ENCODE peak calls at places on chromosomes 2 and 18, in nine cellular contexts. X is NCI-H1417; G is stimulated activated CD4-positive, alpha-beta T cell treated with anti-CD3 and anti-CD28 coated beads, Interleukin-15, amount 100 ng/mL, for 24 hours; Y is Panc1; W is germinal center; O is myocyte; V is putamen; L is activated naive CD8-positive, alpha-beta T cell treated with anti-CD3 and anti-CD28 coated beads for 36 hours; K is AG04450. U is an unnamed sample.
A peak's percentile ranks its signal among the peaks of the same experiment; 100 is the strongest.

GRCh38 chr2:27735263-27735904 is 36.1 kb upstream of the MRPL33 start:
- DNase-seq in K (peak; percentile 10), G (peak; percentile 83), V (peak; percentile 53), O (peak; percentile 63), W (peak; percentile 41), L (peak; percentile 77), X (no peak), Y (no peak), U (peak; percentile 85)

GRCh38 chr2:98404556-98405250 is 40.0 kb upstream of the INPP4A start:
- DNase-seq in O (no peak), K (no peak), G (no peak), X (no peak), L (no peak), Y (no peak), V (no peak), W (no peak), U (no peak)

GRCh38 chr2:185108588-185108987 is 510.3 kb downstream of the ZNF804A start:
- DNase-seq in G (no peak), W (no peak), K (no peak), X (peak; percentile 58), Y (no peak), L (no peak), V (no peak), O (peak; percentile 3), U (no peak)

GRCh38 chr2:64807417-64807816 is 153.7 kb upstream of the SERTAD2 start:
- DNase-seq in W (no peak), G (peak; percentile 71), Y (no peak), V (no peak), K (peak; percentile 99), X (no peak), O (peak; percentile 98), L (peak; percentile 50), U (peak; percentile 99)

GRCh38 chr2:134338180-134338579 is 84.3 kb downstream of the MGAT5 start:
- DNase-seq in L (no peak), K (no peak), Y (no peak), W (no peak), X (no peak), G (no peak), V (no peak), O (no peak), U (no peak)

GRCh38 chr18:35953688-35954087 is 18.8 kb upstream of the RMP24 start:
- DNase-seq in V (no peak), O (no peak), K (no peak), X (no peak), W (no peak), G (no peak), Y (no peak), L (no peak), U (no peak)

GRCh38 chr2:210003394-210003793 is 956 bp downstream of the RPE start:
- DNase-seq in O (no peak), W (peak; percentile 6), Y (no peak), V (no peak), X (no peak), L (no peak), K (no peak), G (no peak), U (peak; percentile 7)

GRCh38 chr18:41371718-41372117 is 583.3 kb upstream of the PIK3C3 start:
- DNase-seq in W (no peak), Y (no peak), X (peak; percentile 78), O (no peak), G (no peak), L (no peak), V (no peak), K (no peak), U (no peak)

GRCh38 chr2:239278941-239279365 is 121.9 kb downstream of the HDAC4 start:
- DNase-seq in V (no peak), O (peak; percentile 55), W (no peak), G (no peak), L (no peak), Y (no peak), X (no peak), K (no peak), U (peak; percentile 32)

GRCh38 chr2:109141727-109142283 is 12.8 kb downstream of the SH3RF3 start:
- DNase-seq in X (no peak), K (no peak), W (no peak), L (no peak), V (no peak), O (no peak), G (no peak), Y (no peak), U (no peak)

GRCh38 chr2:12479042-12479601 is 237.6 kb upstream of the TRIB2 start:
- DNase-seq in Y (no peak), L (no peak), X (no peak), G (no peak), V (no peak), K (no peak), O (peak; percentile 34), W (no peak), U (no peak)

GRCh38 chr18:37368110-37368812 is 197.3 kb downstream of the CELF4 start:
- DNase-seq in X (peak; percentile 26), O (no peak), W (no peak), K (no peak), L (no peak), G (no peak), V (no peak), Y (no peak), U (no peak)

GRCh38 chr18:3794537-3795348 is 344.8 kb downstream of the TGIF1 start:
- DNase-seq in V (no peak), K (peak; percentile 89), O (no peak), Y (no peak), L (no peak), X (no peak), W (no peak), G (no peak), U (peak; percentile 57)

GRCh38 chr2:188786368-188786781 is 187.8 kb upstream of the COL3A1 start:
- DNase-seq in G (no peak), Y (no peak), K (no peak), O (peak; percentile 78), V (no peak), L (no peak), W (no peak), X (no peak), U (peak; percentile 86)

GRCh38 chr2:69083126-69083733 is 70.3 kb downstream of the ANTXR1 start:
- DNase-seq in W (no peak), V (no peak), X (no peak), K (no peak), L (no peak), G (no peak), O (peak; percentile 45), Y (peak; percentile 39), U (peak; percentile 68)

GRCh38 chr2:98552499-98553179 is 55.7 kb downstream of the COA5 start:
- DNase-seq in V (no peak), Y (no peak), G (no peak), X (no peak), O (no peak), K (peak; percentile 20), L (no peak), W (no peak), U (peak; percentile 80)

GRCh38 chr2:76323381-76323780 is 612.7 kb upstream of the GCFC2 start:
- DNase-seq in O (no peak), V (no peak), K (no peak), X (no peak), G (no peak), W (no peak), Y (no peak), L (no peak), U (no peak)

GRCh38 chr2:67666386-67667053 is 269.4 kb downstream of the ETAA1 start:
- DNase-seq in O (no peak), V (no peak), K (no peak), L (no peak), W (no peak), Y (no peak), X (peak; percentile 56), G (no peak), U (no peak)

GRCh38 chr2:168118733-168119518 is 128.5 kb downstream of the STK39 start:
- DNase-seq in L (no peak), W (peak; percentile 24), X (peak; percentile 57), V (peak; percentile 79), G (no peak), K (peak; percentile 54), O (peak; percentile 85), Y (peak; percentile 30), U (peak; percentile 63)

GRCh38 chr18:77105021-77105420 is 27.6 kb downstream of the MBP start:
- DNase-seq in G (peak; percentile 34), L (no peak), O (no peak), K (no peak), V (no peak), X (no peak), W (no peak), Y (no peak), U (no peak)

GRCh38 chr2:52222128-52222527 is 1190.2 kb upstream of the NRXN1 start:
- DNase-seq in Y (no peak), L (no peak), K (peak; percentile 41), O (peak; percentile 39), W (no peak), G (no peak), V (no peak), X (peak; percentile 35), U (peak; percentile 25)

GRCh38 chr18:39453882-39454281 is 1888.3 kb upstream of the CELF4 start:
- DNase-seq in K (peak; percentile 13), X (peak; percentile 15), V (peak; percentile 35), L (no peak), Y (no peak), W (no peak), O (peak; percentile 50), G (no peak), U (peak; percentile 69)

GRCh38 chr2:42102606-42103450 is 55.0 kb downstream of the PKDCC start:
- DNase-seq in G (peak; percentile 49), K (no peak), Y (no peak), O (no peak), V (no peak), L (peak; percentile 32), X (peak; percentile 78), W (no peak), U (no peak)

GRCh38 chr18:78939105-78939504 is 40.5 kb upstream of the SALL3 start:
- DNase-seq in G (peak; percentile 43), V (no peak), Y (no peak), W (no peak), K (no peak), X (no peak), O (no peak), L (peak; percentile 44), U (no peak)

GRCh38 chr2:205712508-205712907 is 30.2 kb downstream of the NRP2 start:
- DNase-seq in W (no peak), V (no peak), L (peak; percentile 7), O (peak; percentile 34), Y (no peak), X (no peak), G (no peak), K (no peak), U (peak; percentile 63)

GRCh38 chr2:85935746-85936208 is 47.0 kb upstream of the ST3GAL5 start:
- DNase-seq in V (no peak), G (no peak), O (peak; percentile 68), X (no peak), W (no peak), K (no peak), Y (no peak), L (no peak), U (peak; percentile 39)

GRCh38 chr2:180723712-180724111 is 256.7 kb upstream of the UBE2E3 start:
- DNase-seq in Y (no peak), W (no peak), G (no peak), L (no peak), O (no peak), X (no peak), V (no peak), K (no peak), U (no peak)

GRCh38 chr2:85768713-85769112 is 14.9 kb downstream of the ATOH8 start:
- DNase-seq in V (no peak), X (peak; percentile 40), O (no peak), Y (no peak), K (no peak), G (no peak), L (no peak), W (no peak), U (no peak)

GRCh38 chr18:79586436-79587297 is 92.9 kb upstream of the CTDP1 start:
- DNase-seq in L (no peak), O (no peak), Y (no peak), W (no peak), V (no peak), K (no peak), G (no peak), X (no peak), U (no peak)

GRCh38 chr2:224031358-224031970 is 7.6 kb downstream of the SERPINE2 start:
- DNase-seq in L (no peak), V (no peak), K (no peak), Y (no peak), W (no peak), O (no peak), X (no peak), G (no peak), U (no peak)

GRCh38 chr2:217897091-217897715 is 105.6 kb downstream of the TNS1 start:
- DNase-seq in Y (no peak), O (no peak), V (no peak), W (no peak), L (no peak), G (no peak), X (no peak), K (no peak), U (no peak)

U was measured in foreskin fibroblast.